ENCODE peak calls at places on chromosomes 6 and 20, in eight cellular contexts. X is stimulated activated CD8-positive, alpha-beta memory T cell treated with anti-CD3 and anti-CD28 coated beads, Interleukin-4, amount 100 ng/mL, for 24 hours; N is AG10803; D is NCI-H524 treated with DMSO at 0.1 percent for 48 hours; C is aorta; S is adrenal gland; E is IMR-90; Y is ovary. T is an unnamed sample.

GRCh38 chr6:53359843-53360834 is 11.4 kb upstream of the ELOVL5 start:
- DNase-seq in X (no peak), N (peak), D (no peak), C (no peak), S (peak), E (peak), Y (no peak), T (no peak)

GRCh38 chr6:168789699-168790098 is 348.7 kb downstream of the SMOC2 start:
- DNase-seq in X (no peak), N (no peak), D (peak), C (no peak), S (no peak), E (no peak), Y (no peak), T (no peak)

GRCh38 chr6:71258078-71258866 is 30.3 kb upstream of the OGFRL1 start:
- DNase-seq in X (no peak), N (peak), D (no peak), C (no peak), S (no peak), E (no peak), Y (no peak), T (no peak)

GRCh38 chr6:114862809-114863208 is 520.0 kb upstream of the HS3ST5 start:
- DNase-seq in X (no peak), N (no peak), D (no peak), C (no peak), S (no peak), E (no peak), Y (no peak), T (no peak)

GRCh38 chr6:149473080-149474052 is 11.4 kb downstream of the ZC3H12D start:
- DNase-seq in X (no peak), N (no peak), D (no peak), C (no peak), S (no peak), E (no peak), Y (no peak), T (peak)

GRCh38 chr6:116111552-116112528 is 11.2 kb downstream of the NT5DC1 start:
- DNase-seq in X (no peak), N (peak), D (no peak), C (no peak), S (peak), E (peak), Y (no peak), T (no peak)

GRCh38 chr6:35719407-35719829 is 17.4 kb upstream of the ARMC12 start:
- DNase-seq in X (no peak), N (no peak), D (no peak), C (peak), S (no peak), E (no peak), Y (no peak), T (no peak)

GRCh38 chr20:53957421-53958172 is 112.8 kb downstream of the BCAS1 start:
- DNase-seq in X (no peak), N (peak), D (no peak), C (no peak), S (no peak), E (peak), Y (no peak), T (no peak)

GRCh38 chr20:35523298-35523888 is 6.1 kb downstream of the C20orf173 start:
- DNase-seq in X (no peak), N (no peak), D (no peak), C (peak), S (no peak), E (no peak), Y (no peak), T (no peak)

GRCh38 chr6:80771941-80772340 is 665.5 kb downstream of the BCKDHB start:
- DNase-seq in X (no peak), N (peak), D (no peak), C (no peak), S (no peak), E (peak), Y (no peak), T (no peak)

GRCh38 chr6:27250955-27251671 is 3.6 kb downstream of the PRSS16 start:
- DNase-seq in X (peak), N (no peak), D (peak), C (peak), S (peak), E (no peak), Y (peak), T (peak)

GRCh38 chr20:62624325-62624690 is 18.0 kb upstream of the SLCO4A1 start:
- DNase-seq in X (no peak), N (no peak), D (no peak), C (no peak), S (no peak), E (no peak), Y (no peak), T (peak)

GRCh38 chr20:48632017-48632824 is 195.6 kb downstream of the PREX1 start:
- DNase-seq in X (no peak), N (no peak), D (no peak), C (no peak), S (no peak), E (no peak), Y (no peak), T (peak)

GRCh38 chr6:8875986-8876385 is 440.6 kb upstream of the SLC35B3 start:
- DNase-seq in X (no peak), N (no peak), D (no peak), C (no peak), S (no peak), E (no peak), Y (no peak), T (no peak)

GRCh38 chr6:108677357-108677756 is 116.6 kb downstream of the FOXO3 start:
- DNase-seq in X (no peak), N (no peak), D (no peak), C (no peak), S (no peak), E (peak), Y (no peak), T (no peak)

GRCh38 chr20:37398750-37399621 is 53.0 kb downstream of the SRC start:
- DNase-seq in X (no peak), N (no peak), D (no peak), C (no peak), S (peak), E (no peak), Y (no peak), T (no peak)

GRCh38 chr6:146041282-146041681 is 12.4 kb downstream of the GRM1 start:
- DNase-seq in X (no peak), N (peak), D (no peak), C (no peak), S (no peak), E (no peak), Y (no peak), T (no peak)

GRCh38 chr20:37755665-37756064 is 61.8 kb downstream of the CTNNBL1 start:
- DNase-seq in X (no peak), N (peak), D (no peak), C (no peak), S (no peak), E (no peak), Y (no peak), T (no peak)